ENCODE peak calls at places on chromosomes 12 and 14, in six cellular contexts. L, J, U, I, V and A are unnamed samples.

GRCh38 chr14:53515264-53515663 is 362.1 kb upstream of the DDHD1 start:
- DNase-seq in L (no peak), J (no peak), U (no peak), I (no peak), V (no peak), A (no peak)

GRCh38 chr12:51397670-51398069 is 6.5 kb upstream of the GALNT6 start:
- DNase-seq in L (no peak), J (no peak), U (no peak), I (no peak), V (no peak), A (no peak)

GRCh38 chr14:21525995-21526671 is at the start of gene SALL2:
- DNase-seq in L (peak), J (peak), U (peak), I (peak), V (peak), A (peak)

GRCh38 chr12:70254846-70255245 is 11.6 kb downstream of the CNOT2 start:
- DNase-seq in L (no peak), J (no peak), U (no peak), I (no peak), V (no peak), A (no peak)

GRCh38 chr14:90758959-90759358 is 57.3 kb downstream of the TTC7B start:
- DNase-seq in L (peak), J (no peak), U (no peak), I (no peak), V (no peak), A (no peak)

GRCh38 chr12:125228519-125229260 is 163.5 kb downstream of the AACS start:
- DNase-seq in L (no peak), J (no peak), U (no peak), I (peak), V (no peak), A (no peak)

GRCh38 chr14:30573203-30573814 is 14.4 kb downstream of the G2E3 start:
- DNase-seq in L (no peak), J (no peak), U (no peak), I (no peak), V (no peak), A (no peak)

GRCh38 chr12:118188690-118189371 is 52.9 kb downstream of the PEBP1 start:
- DNase-seq in L (no peak), J (no peak), U (no peak), I (no peak), V (no peak), A (no peak)

GRCh38 chr14:101820283-101820798 is 58.8 kb downstream of the PPP2R5C start:
- DNase-seq in L (no peak), J (no peak), U (no peak), I (no peak), V (peak), A (no peak)

GRCh38 chr12:92065018-92065499 is 80.6 kb downstream of the BTG1 start:
- DNase-seq in L (no peak), J (peak), U (no peak), I (no peak), V (peak), A (no peak)

DNA sequence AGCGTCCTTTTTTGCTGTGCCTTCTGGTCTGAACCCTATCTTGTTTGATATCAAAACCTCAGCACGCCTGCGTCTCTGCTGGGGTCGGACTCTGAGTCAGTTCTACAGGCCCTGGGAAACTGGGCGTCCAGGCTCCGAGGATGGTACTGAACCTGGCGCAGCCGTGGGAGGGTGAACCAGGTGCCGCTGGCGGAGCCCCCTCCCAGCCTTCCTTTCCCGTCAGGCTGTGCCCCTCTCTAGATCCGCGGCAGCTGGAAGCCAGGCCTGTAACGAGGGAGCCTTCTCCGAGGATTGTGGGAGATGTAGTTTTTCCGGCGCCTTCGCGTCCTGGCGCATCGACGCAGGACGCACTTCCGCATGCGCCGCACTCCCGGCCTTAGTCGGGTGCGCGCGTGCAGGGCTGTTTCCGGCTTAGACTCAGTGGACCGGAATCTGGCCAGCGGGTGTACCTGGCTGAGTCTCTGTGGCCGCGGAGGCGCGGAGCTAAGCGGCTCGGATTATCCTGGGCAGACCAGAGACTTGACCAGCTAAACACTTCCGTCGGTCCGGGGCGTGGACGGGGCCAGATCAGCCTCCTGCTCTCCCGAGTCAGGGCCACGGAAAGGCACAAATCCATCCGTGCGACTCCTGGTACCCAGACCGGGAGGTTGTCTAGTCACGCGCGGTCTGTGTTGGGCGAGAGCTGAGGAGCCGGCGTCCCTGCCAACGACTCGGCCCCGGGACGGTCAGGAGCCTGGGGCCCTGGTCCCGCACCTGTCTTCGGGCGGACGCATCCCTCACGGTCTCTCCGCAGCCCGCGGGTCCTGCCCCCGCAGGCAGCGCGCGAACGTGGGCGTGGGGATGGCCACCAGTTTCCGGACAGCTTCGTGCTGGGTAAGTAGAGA is at the start of gene ZNF26:
- DNase-seq in L (peak), J (peak), U (peak), I (peak), V (peak), A (peak)
- TF ChIP-seq POLR2A in L (no peak), J (peak), U (peak), I (peak), V (peak), A (peak)

GRCh38 chr12:58310368-58310767 is 369.0 kb downstream of the ATP23 start:
- DNase-seq in L (no peak), J (no peak), U (no peak), I (no peak), V (no peak), A (no peak)

GRCh38 chr12:58310828-58311273 is 369.5 kb downstream of the ATP23 start:
- DNase-seq in L (no peak), J (peak), U (no peak), I (peak), V (no peak), A (no peak)

GRCh38 chr12:58313091-58313855 is 371.9 kb downstream of the ATP23 start:
- DNase-seq in L (no peak), J (no peak), U (no peak), I (no peak), V (no peak), A (no peak)

GRCh38 chr12:58316926-58317325 is 375.6 kb downstream of the ATP23 start:
- DNase-seq in L (no peak), J (no peak), U (no peak), I (no peak), V (no peak), A (no peak)

DNA sequence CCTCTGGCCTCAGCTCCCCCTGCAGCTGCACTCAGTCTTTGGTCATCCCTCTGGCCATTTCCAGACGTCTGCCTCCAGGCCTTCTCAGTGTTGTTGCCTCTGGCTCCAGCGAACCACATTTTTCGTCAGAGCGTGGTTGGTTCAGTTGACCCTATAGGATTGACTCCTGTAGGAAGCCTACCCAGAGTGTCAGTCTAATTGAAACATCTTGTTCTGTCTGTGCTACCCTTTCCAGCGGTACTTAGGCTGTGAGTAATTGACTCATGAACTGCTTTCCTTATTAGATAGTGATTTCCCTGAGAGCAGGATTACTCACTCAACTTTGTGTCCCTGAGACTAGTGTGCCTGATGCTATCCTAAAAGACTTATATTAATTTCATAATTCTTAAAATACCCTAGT is 373.2 kb downstream of the ATP23 start:
- DNase-seq in L (no peak), J (no peak), U (no peak), I (no peak), V (no peak), A (no peak)
- TF ChIP-seq TAF1 in L (no peak), J (no peak), U (no peak), I (no peak), V (no peak), A (no peak)

DNA sequence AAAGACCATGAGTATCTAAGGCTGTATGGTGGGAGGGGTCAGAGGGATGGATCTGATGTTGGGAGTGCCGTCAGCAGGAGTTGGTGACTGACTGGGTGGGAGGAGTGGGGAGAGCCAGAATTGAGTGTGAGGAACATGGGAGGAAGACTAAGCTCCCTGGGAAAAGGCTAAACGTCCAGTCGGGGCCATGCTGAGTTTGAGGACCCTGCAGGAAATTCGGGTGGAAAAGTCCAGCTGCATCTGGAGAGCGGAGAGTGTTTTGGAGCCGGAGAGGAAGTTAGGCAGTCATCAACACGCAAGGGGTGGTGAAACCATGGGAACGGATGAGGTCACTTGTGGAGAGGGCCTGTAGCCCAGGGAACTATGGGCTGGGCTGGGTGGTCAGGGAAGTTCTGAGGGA is 60.9 kb downstream of the ELK3 start:
- DNase-seq in L (peak), J (no peak), U (no peak), I (no peak), V (no peak), A (no peak)
- TF ChIP-seq POLR2A in L (no peak), J (no peak), U (no peak), I (no peak), V (peak), A (no peak)

GRCh38 chr12:120849765-120850164 is 54.4 kb downstream of the SPPL3 start:
- DNase-seq in L (no peak), J (peak), U (no peak), I (no peak), V (no peak), A (no peak)
- TF ChIP-seq TAF1 in L (no peak), J (no peak), U (no peak), I (no peak), V (no peak), A (no peak)

GRCh38 chr14:95147597-95147996 is 9.7 kb downstream of the DICER1 start:
- DNase-seq in L (no peak), J (no peak), U (no peak), I (no peak), V (no peak), A (no peak)

GRCh38 chr14:95143813-95144620 is 13.3 kb downstream of the DICER1 start:
- DNase-seq in L (no peak), J (no peak), U (no peak), I (no peak), V (no peak), A (no peak)

GRCh38 chr14:95149441-95149840 is 7.9 kb downstream of the DICER1 start:
- DNase-seq in L (no peak), J (no peak), U (no peak), I (no peak), V (no peak), A (no peak)

GRCh38 chr14:95144849-95145248 is 12.5 kb downstream of the DICER1 start:
- DNase-seq in L (no peak), J (no peak), U (no peak), I (no peak), V (no peak), A (no peak)

GRCh38 chr14:95146079-95146771 is 11.1 kb downstream of the DICER1 start:
- DNase-seq in L (no peak), J (no peak), U (no peak), I (no peak), V (no peak), A (no peak)
- TF ChIP-seq POLR2A in L (no peak), J (no peak), U (no peak), I (no peak), V (no peak), A (no peak)

DNA sequence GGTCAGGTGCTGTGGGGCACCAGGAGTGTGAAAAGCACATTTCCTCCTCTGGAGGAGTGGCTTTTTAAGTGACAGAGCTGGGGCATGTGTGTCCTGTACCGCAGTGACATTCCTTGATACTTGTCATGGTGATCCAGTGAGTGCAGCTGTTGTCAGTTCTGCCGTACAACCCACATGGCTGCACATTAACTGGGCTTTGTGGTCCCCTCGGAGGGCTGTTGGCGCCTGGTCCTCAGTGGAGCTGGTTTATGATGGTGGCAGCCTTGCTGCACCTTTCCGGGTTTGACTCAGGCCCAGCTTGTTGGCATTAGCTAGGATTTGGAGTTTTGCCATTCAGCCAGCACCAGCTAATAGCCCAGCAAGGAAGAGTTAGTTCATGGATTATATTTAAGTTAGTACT is 77.0 kb downstream of the SLC25A47 start:
- DNase-seq in L (no peak), J (no peak), U (no peak), I (no peak), V (no peak), A (no peak)
- TF ChIP-seq TAF1 in L (no peak), J (no peak), U (no peak), I (no peak), V (no peak), A (no peak)